ENCODE peak calls at places on chromosomes 3 and 15, in seven cellular contexts. One of them, this sample, is unnamed. For H3K27me3, the result is how much of the 10 kb centered on the place peaks cover.

GRCh38 chr15:50134524-50135024 is 15.5 kb upstream of the ATP8B4 start:
- DNase-seq in mesendoderm: no peak
- DNase-seq in IMR-90: peak
- DNase-seq in neuronal stem cell: no peak
- DNase-seq in trophoblast cell: peak
- DNase-seq in mesenchymal stem cell: peak
- DNase-seq in H1: no peak
- DNase-seq in this sample: no peak

GRCh38 chr3:35758358-35758757 is 119.0 kb downstream of the ARPP21 start:
- DNase-seq in mesendoderm: peak
- DNase-seq in IMR-90: no peak
- DNase-seq in neuronal stem cell: peak
- DNase-seq in trophoblast cell: no peak
- DNase-seq in mesenchymal stem cell: no peak
- DNase-seq in H1: no peak
- DNase-seq in this sample: no peak

GRCh38 chr15:58467722-58468436 is 36.1 kb downstream of the LIPC start:
- DNase-seq in mesendoderm: no peak
- DNase-seq in IMR-90: no peak
- DNase-seq in neuronal stem cell: no peak
- DNase-seq in trophoblast cell: peak
- DNase-seq in mesenchymal stem cell: no peak
- DNase-seq in H1: no peak
- DNase-seq in this sample: no peak

GRCh38 chr15:51288143-51289065 is 50.0 kb downstream of the CYP19A1 start:
- DNase-seq in mesendoderm: peak
- DNase-seq in IMR-90: no peak
- DNase-seq in neuronal stem cell: no peak
- DNase-seq in trophoblast cell: no peak
- DNase-seq in mesenchymal stem cell: no peak
- DNase-seq in H1: no peak
- DNase-seq in this sample: no peak

GRCh38 chr3:154967090-154967489 is 113.0 kb upstream of the MME start:
- DNase-seq in mesendoderm: no peak
- DNase-seq in IMR-90: no peak
- DNase-seq in neuronal stem cell: no peak
- DNase-seq in trophoblast cell: no peak
- DNase-seq in mesenchymal stem cell: no peak
- DNase-seq in H1: no peak
- DNase-seq in this sample: no peak

GRCh38 chr15:64525828-64526530 is 65.6 kb downstream of the ZNF609 start:
- DNase-seq in mesendoderm: no peak
- DNase-seq in IMR-90: peak
- DNase-seq in neuronal stem cell: no peak
- DNase-seq in trophoblast cell: no peak
- DNase-seq in mesenchymal stem cell: no peak
- DNase-seq in H1: no peak
- DNase-seq in this sample: no peak

GRCh38 chr3:61571516-61572336 is 10.4 kb downstream of the PTPRG start:
- DNase-seq in mesendoderm: no peak
- DNase-seq in IMR-90: peak
- DNase-seq in neuronal stem cell: no peak
- DNase-seq in trophoblast cell: no peak
- DNase-seq in mesenchymal stem cell: no peak
- DNase-seq in H1: peak
- DNase-seq in this sample: no peak

GRCh38 chr3:164018500-164018899 is 1059.8 kb downstream of the SI start:
- DNase-seq in mesendoderm: no peak
- DNase-seq in IMR-90: no peak
- DNase-seq in neuronal stem cell: no peak
- DNase-seq in trophoblast cell: no peak
- DNase-seq in mesenchymal stem cell: no peak
- DNase-seq in H1: no peak
- DNase-seq in this sample: no peak

DNA sequence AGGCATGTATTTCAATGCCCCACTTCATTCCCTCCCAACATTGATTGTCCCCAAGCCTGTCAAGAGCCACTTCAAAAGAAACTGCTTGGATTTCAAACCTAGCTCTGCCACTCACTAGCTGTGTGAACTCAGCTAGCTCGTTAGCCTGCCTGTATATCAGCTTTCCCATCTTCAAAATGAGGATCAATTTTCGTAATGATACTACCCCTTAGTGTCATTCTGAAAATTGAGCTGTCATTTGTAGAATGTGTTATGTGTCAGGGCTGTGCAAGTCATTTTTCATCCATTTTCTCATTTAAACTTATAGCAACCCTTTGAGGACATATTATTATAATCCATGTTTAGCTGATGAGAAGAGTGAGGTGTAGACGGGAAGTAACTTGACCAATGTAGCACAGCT is 88.6 kb downstream of the TRIM42 start:
- DNase-seq in mesendoderm: no peak
- DNase-seq in IMR-90: no peak
- DNase-seq in neuronal stem cell: no peak
- DNase-seq in trophoblast cell: no peak
- DNase-seq in mesenchymal stem cell: no peak
- DNase-seq in H1: no peak
- DNase-seq in this sample: no peak
- H2AK5ac ChIP-seq in mesendoderm: no peak
- H2AK5ac ChIP-seq in IMR-90: no peak
- H2AK5ac ChIP-seq in neuronal stem cell: no peak
- H2AK5ac ChIP-seq in trophoblast cell: no peak
- H2AK5ac ChIP-seq in mesenchymal stem cell: no peak
- H2AK5ac ChIP-seq in H1: no peak
- H2AK5ac ChIP-seq in this sample: no peak

DNA sequence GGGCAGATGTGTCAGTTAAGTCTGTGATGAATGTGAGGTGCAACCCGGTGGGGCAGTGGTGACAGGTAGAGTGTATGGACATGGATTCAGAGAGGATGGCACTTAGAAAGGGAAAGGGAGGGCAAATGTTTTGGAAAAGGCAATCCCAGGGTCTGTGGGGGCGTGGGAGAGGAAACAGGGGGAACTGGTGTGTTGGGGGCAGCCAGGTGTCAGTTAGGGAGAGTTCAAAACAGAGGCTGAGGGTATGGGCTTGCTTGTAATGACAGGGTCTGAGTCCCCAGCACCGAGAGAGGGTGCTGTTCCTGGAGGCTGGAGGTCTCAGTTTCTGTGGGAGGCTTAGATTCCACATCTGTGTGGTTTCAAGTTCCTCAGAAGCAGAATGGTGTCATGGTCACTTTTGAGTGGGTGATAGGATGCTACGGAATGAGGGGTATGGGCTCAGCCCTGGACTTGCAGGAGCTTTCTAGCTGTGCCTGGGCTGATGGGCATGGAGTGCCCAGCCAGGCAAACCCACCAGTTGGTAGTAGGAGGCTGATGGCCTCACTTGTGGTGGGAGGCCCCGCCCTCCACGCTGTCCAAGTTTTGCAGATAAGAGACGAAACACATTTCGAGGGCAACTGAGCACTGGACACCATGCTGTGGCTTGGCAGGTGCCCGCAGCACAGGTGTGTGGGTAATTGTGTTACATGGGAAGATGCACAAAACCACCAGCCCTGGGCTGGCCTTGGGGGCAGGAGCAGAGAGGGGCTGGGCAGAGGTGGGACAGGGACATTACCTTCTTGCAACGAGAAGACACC is 209.5 kb downstream of the RPLP1 start:
- DNase-seq in mesendoderm: no peak
- DNase-seq in IMR-90: no peak
- DNase-seq in neuronal stem cell: no peak
- DNase-seq in trophoblast cell: no peak
- DNase-seq in mesenchymal stem cell: no peak
- DNase-seq in H1: no peak
- DNase-seq in this sample: no peak
- H3K27me3 ChIP-seq in mesendoderm: under half
- H3K27me3 ChIP-seq in IMR-90: half or more
- H3K27me3 ChIP-seq in neuronal stem cell: under half
- H3K27me3 ChIP-seq in trophoblast cell: under half
- H3K27me3 ChIP-seq in mesenchymal stem cell: half or more
- H3K27me3 ChIP-seq in H1: under half
- H3K27me3 ChIP-seq in this sample: under half

DNA sequence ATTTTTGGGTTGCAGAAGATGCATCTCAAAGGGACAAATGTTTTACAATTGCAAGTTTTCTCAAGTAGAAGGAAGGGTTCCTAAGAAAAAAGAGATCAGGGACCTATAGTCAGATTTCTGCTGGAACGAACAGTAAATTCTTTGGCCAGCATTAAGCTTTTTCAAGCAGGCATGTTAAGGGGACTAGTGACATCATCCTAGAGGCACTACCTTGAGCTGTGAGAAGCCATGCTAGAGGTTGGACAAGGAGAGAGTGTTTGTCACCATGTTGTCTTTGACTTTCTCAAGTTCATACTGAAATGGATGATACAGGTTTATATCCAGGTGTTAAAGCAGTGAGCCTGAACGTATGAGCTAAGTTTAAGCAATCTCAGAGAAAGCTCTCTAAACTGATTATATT is 85.2 kb upstream of the WDR72 start:
- DNase-seq in mesendoderm: no peak
- DNase-seq in IMR-90: no peak
- DNase-seq in neuronal stem cell: no peak
- DNase-seq in trophoblast cell: no peak
- DNase-seq in mesenchymal stem cell: no peak
- DNase-seq in H1: no peak
- DNase-seq in this sample: no peak
- H2AK5ac ChIP-seq in mesendoderm: no peak
- H2AK5ac ChIP-seq in IMR-90: no peak
- H2AK5ac ChIP-seq in neuronal stem cell: no peak
- H2AK5ac ChIP-seq in trophoblast cell: no peak
- H2AK5ac ChIP-seq in mesenchymal stem cell: no peak
- H2AK5ac ChIP-seq in H1: no peak
- H2AK5ac ChIP-seq in this sample: no peak

GRCh38 chr3:40290396-40290795 is 19.1 kb upstream of the EIF1B start:
- DNase-seq in mesendoderm: no peak
- DNase-seq in IMR-90: no peak
- DNase-seq in neuronal stem cell: no peak
- DNase-seq in trophoblast cell: no peak
- DNase-seq in mesenchymal stem cell: no peak
- DNase-seq in H1: no peak
- DNase-seq in this sample: peak
- H3K27me3 ChIP-seq in mesendoderm: under half
- H3K27me3 ChIP-seq in IMR-90: under half
- H3K27me3 ChIP-seq in neuronal stem cell: under half
- H3K27me3 ChIP-seq in trophoblast cell: under half
- H3K27me3 ChIP-seq in mesenchymal stem cell: under half
- H3K27me3 ChIP-seq in H1: under half
- H3K27me3 ChIP-seq in this sample: under half

GRCh38 chr15:101505610-101506337 is 16.3 kb upstream of the PCSK6 start:
- DNase-seq in mesendoderm: no peak
- DNase-seq in IMR-90: no peak
- DNase-seq in neuronal stem cell: no peak
- DNase-seq in trophoblast cell: no peak
- DNase-seq in mesenchymal stem cell: no peak
- DNase-seq in H1: peak
- DNase-seq in this sample: no peak

GRCh38 chr15:101504373-101504772 is 14.9 kb upstream of the PCSK6 start:
- DNase-seq in mesendoderm: no peak
- DNase-seq in IMR-90: no peak
- DNase-seq in neuronal stem cell: no peak
- DNase-seq in trophoblast cell: no peak
- DNase-seq in mesenchymal stem cell: no peak
- DNase-seq in H1: no peak
- DNase-seq in this sample: no peak

GRCh38 chr15:101503296-101503599 is 13.7 kb upstream of the PCSK6 start:
- DNase-seq in mesendoderm: no peak
- DNase-seq in IMR-90: no peak
- DNase-seq in neuronal stem cell: no peak
- DNase-seq in trophoblast cell: no peak
- DNase-seq in mesenchymal stem cell: no peak
- DNase-seq in H1: no peak
- DNase-seq in this sample: no peak

GRCh38 chr15:101506491-101506890 is 17.0 kb upstream of the PCSK6 start:
- DNase-seq in mesendoderm: no peak
- DNase-seq in IMR-90: no peak
- DNase-seq in neuronal stem cell: no peak
- DNase-seq in trophoblast cell: no peak
- DNase-seq in mesenchymal stem cell: no peak
- DNase-seq in H1: peak
- DNase-seq in this sample: no peak

GRCh38 chr15:101504866-101505609 is 15.5 kb upstream of the PCSK6 start:
- DNase-seq in mesendoderm: no peak
- DNase-seq in IMR-90: no peak
- DNase-seq in neuronal stem cell: no peak
- DNase-seq in trophoblast cell: no peak
- DNase-seq in mesenchymal stem cell: peak
- DNase-seq in H1: peak
- DNase-seq in this sample: no peak
- H2AK5ac ChIP-seq in mesendoderm: no peak
- H2AK5ac ChIP-seq in IMR-90: no peak
- H2AK5ac ChIP-seq in neuronal stem cell: no peak
- H2AK5ac ChIP-seq in trophoblast cell: no peak
- H2AK5ac ChIP-seq in mesenchymal stem cell: no peak
- H2AK5ac ChIP-seq in H1: no peak
- H2AK5ac ChIP-seq in this sample: no peak

GRCh38 chr3:66948853-66949252 is 49.3 kb upstream of the KBTBD8 start:
- DNase-seq in mesendoderm: no peak
- DNase-seq in IMR-90: no peak
- DNase-seq in neuronal stem cell: no peak
- DNase-seq in trophoblast cell: no peak
- DNase-seq in mesenchymal stem cell: no peak
- DNase-seq in H1: no peak
- DNase-seq in this sample: no peak
- H3K27me3 ChIP-seq in mesendoderm: under half
- H3K27me3 ChIP-seq in IMR-90: under half
- H3K27me3 ChIP-seq in neuronal stem cell: under half
- H3K27me3 ChIP-seq in trophoblast cell: under half
- H3K27me3 ChIP-seq in mesenchymal stem cell: under half
- H3K27me3 ChIP-seq in H1: under half
- H3K27me3 ChIP-seq in this sample: under half

DNA sequence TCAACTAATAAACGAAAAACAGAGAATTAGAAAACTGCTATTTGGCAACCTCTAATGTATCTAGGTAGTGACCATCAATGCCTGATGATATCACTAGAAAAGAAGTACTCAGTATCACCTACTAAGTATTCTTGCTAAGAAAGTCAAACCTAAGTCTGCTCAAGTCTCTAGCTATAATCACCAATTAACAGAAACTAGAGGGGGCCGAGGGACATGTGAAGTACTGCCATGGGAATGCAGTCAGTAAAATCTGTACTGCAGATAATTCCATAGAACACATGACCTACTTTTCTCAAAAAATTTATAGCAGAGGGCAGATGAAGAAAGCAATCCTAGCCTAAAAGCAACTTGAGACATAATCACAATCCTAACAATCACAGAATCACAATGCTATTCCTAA is 51.4 kb downstream of the CPEB1 start:
- DNase-seq in mesendoderm: peak
- DNase-seq in IMR-90: no peak
- DNase-seq in neuronal stem cell: no peak
- DNase-seq in trophoblast cell: no peak
- DNase-seq in mesenchymal stem cell: no peak
- DNase-seq in H1: no peak
- DNase-seq in this sample: no peak
- H2AK5ac ChIP-seq in mesendoderm: no peak
- H2AK5ac ChIP-seq in IMR-90: no peak
- H2AK5ac ChIP-seq in neuronal stem cell: no peak
- H2AK5ac ChIP-seq in trophoblast cell: no peak
- H2AK5ac ChIP-seq in mesenchymal stem cell: no peak
- H2AK5ac ChIP-seq in H1: no peak
- H2AK5ac ChIP-seq in this sample: no peak